ENCODE peak calls at places on chromosomes 12 and 14, in nine cellular contexts. T is HS-5, U is caudate nucleus, Z is endothelial cell, E is substantia nigra, O is epithelial cell of esophagus, C is SW480, I is AG04449, G is NCI-H748 treated with DMSO at 0.1 percent for 48 hours. D is an unnamed sample.
A peak's percentile ranks its signal among the peaks of the same experiment; 100 is the strongest.

GRCh38 chr12:57216931-57217871 is 607 bp downstream of the NXPH4 start:
- DNase-seq in O (no peak), Z (no peak), U (no peak), I (no peak), T (no peak), C (no peak), E (no peak), G (no peak), D (peak; percentile 24)

GRCh38 chr14:69114763-69115162 is 38.2 kb downstream of the DCAF5 start:
- DNase-seq in Z (no peak), T (no peak), U (no peak), C (no peak), O (no peak), G (no peak), E (no peak), I (no peak), D (no peak)

GRCh38 chr14:104774453-104775072 is 21.0 kb downstream of the AKT1 start:
- DNase-seq in Z (no peak), G (no peak), E (no peak), I (no peak), T (no peak), C (no peak), U (no peak), O (no peak), D (no peak)

GRCh38 chr14:101836131-101836530 is 74.6 kb downstream of the PPP2R5C start:
- DNase-seq in T (no peak), Z (no peak), U (no peak), C (no peak), O (no peak), E (no peak), G (no peak), I (no peak), D (no peak)

GRCh38 chr14:71415404-71415690 is 508.1 kb downstream of the PCNX1 start:
- DNase-seq in G (no peak), Z (no peak), U (no peak), E (no peak), T (no peak), I (peak; percentile 59), C (no peak), O (peak; percentile 56), D (no peak)

GRCh38 chr14:69519253-69519661 is 34.7 kb downstream of the PLEKHD1 start:
- DNase-seq in C (peak; percentile 20), G (no peak), I (no peak), E (no peak), T (no peak), Z (no peak), O (peak; percentile 22), U (no peak), D (no peak)

GRCh38 chr12:111699-112591 is 45.4 kb downstream of the IQSEC3 start:
- DNase-seq in Z (no peak), E (no peak), O (no peak), I (no peak), T (no peak), C (no peak), G (no peak), U (no peak), D (no peak)

GRCh38 chr12:116609715-116610114 is 50.5 kb downstream of the MAP1LC3B2 start:
- DNase-seq in G (no peak), Z (peak; percentile 50), U (no peak), I (no peak), E (no peak), O (no peak), C (no peak), T (no peak), D (peak; percentile 8)

GRCh38 chr12:109677323-109677722 is 36.3 kb upstream of the FAM222A start:
- DNase-seq in U (no peak), I (no peak), O (no peak), G (peak; percentile 97), Z (no peak), C (no peak), T (no peak), E (no peak), D (no peak)

GRCh38 chr12:116687888-116688287 is 50.0 kb downstream of the SPRING1 start:
- DNase-seq in E (no peak), U (no peak), O (no peak), Z (peak; percentile 66), C (peak; percentile 47), I (no peak), G (no peak), T (no peak), D (no peak)

GRCh38 chr12:24582954-24583601 is 365.8 kb downstream of the BCAT1 start:
- DNase-seq in I (no peak), G (no peak), U (no peak), T (no peak), E (no peak), C (no peak), Z (no peak), O (no peak), D (no peak)